ENCODE peak calls at places on chromosomes 13 and 19, in four cellular contexts. One of them, this sample, is unnamed.
A peak's percentile ranks its signal among the peaks of the same experiment; 100 is the strongest.

GRCh38 chr19:33430674-33431277 is 57.3 kb downstream of the CEBPG start:
- DNase-seq in fibroblast of pulmonary artery: peak; percentile 75
- DNase-seq in BJ: no peak
- DNase-seq in MM.1S: peak; percentile 73
- DNase-seq in this sample: no peak

GRCh38 chr19:33193864-33194362 is at the start of gene LRP3:
- DNase-seq in fibroblast of pulmonary artery: peak; percentile 18
- DNase-seq in BJ: no peak
- DNase-seq in MM.1S: no peak
- DNase-seq in this sample: no peak

GRCh38 chr13:42114278-42114677 is 65.8 kb downstream of the DGKH start:
- DNase-seq in BJ: no peak
- DNase-seq in MM.1S: no peak
- DNase-seq in fibroblast of pulmonary artery: no peak
- DNase-seq in this sample: no peak

GRCh38 chr13:52010890-52011689 is at the start of gene ATP7B:
- DNase-seq in BJ: no peak
- DNase-seq in MM.1S: peak; percentile 6
- DNase-seq in fibroblast of pulmonary artery: no peak
- DNase-seq in this sample: no peak

GRCh38 chr13:42893346-42893745 is 98.7 kb downstream of the EPSTI1 start:
- DNase-seq in BJ: no peak
- DNase-seq in fibroblast of pulmonary artery: peak; percentile 81
- DNase-seq in MM.1S: no peak
- DNase-seq in this sample: no peak

GRCh38 chr13:108227651-108228272 is 9.6 kb downstream of the ABHD13 start:
- DNase-seq in BJ: no peak
- DNase-seq in fibroblast of pulmonary artery: peak; percentile 71
- DNase-seq in MM.1S: peak; percentile 42
- DNase-seq in this sample: no peak

GRCh38 chr13:20124303-20124702 is 36.5 kb downstream of the GJA3 start:
- DNase-seq in MM.1S: no peak
- DNase-seq in fibroblast of pulmonary artery: no peak
- DNase-seq in BJ: no peak
- DNase-seq in this sample: no peak

GRCh38 chr13:113904411-113904810 is 40.5 kb upstream of the GAS6 start:
- DNase-seq in BJ: no peak
- DNase-seq in MM.1S: peak; percentile 77
- DNase-seq in fibroblast of pulmonary artery: peak; percentile 49
- DNase-seq in this sample: no peak

GRCh38 chr13:71067164-71067815 is 799.7 kb downstream of the DACH1 start:
- DNase-seq in MM.1S: no peak
- DNase-seq in fibroblast of pulmonary artery: no peak
- DNase-seq in BJ: no peak
- DNase-seq in this sample: no peak

GRCh38 chr13:80989770-80990169 is 648.8 kb upstream of the SPRY2 start:
- DNase-seq in fibroblast of pulmonary artery: peak; percentile 11
- DNase-seq in BJ: no peak
- DNase-seq in MM.1S: no peak
- DNase-seq in this sample: no peak

GRCh38 chr19:10361569-10362011 is 18.8 kb downstream of the TYK2 start:
- DNase-seq in MM.1S: no peak
- DNase-seq in fibroblast of pulmonary artery: no peak
- DNase-seq in BJ: no peak
- DNase-seq in this sample: no peak

GRCh38 chr19:2266183-2266993 is 10.2 kb upstream of the JSRP1 start:
- DNase-seq in MM.1S: peak; percentile 62
- DNase-seq in fibroblast of pulmonary artery: peak; percentile 82
- DNase-seq in BJ: no peak
- DNase-seq in this sample: no peak

GRCh38 chr13:51978836-51979556 is 32.3 kb downstream of the ATP7B start:
- DNase-seq in BJ: no peak
- DNase-seq in fibroblast of pulmonary artery: no peak
- DNase-seq in MM.1S: no peak
- DNase-seq in this sample: no peak

GRCh38 chr13:83780201-83780600 is 102.1 kb downstream of the SLITRK1 start:
- DNase-seq in MM.1S: peak; percentile 34
- DNase-seq in fibroblast of pulmonary artery: peak; percentile 63
- DNase-seq in BJ: no peak
- DNase-seq in this sample: no peak

DNA sequence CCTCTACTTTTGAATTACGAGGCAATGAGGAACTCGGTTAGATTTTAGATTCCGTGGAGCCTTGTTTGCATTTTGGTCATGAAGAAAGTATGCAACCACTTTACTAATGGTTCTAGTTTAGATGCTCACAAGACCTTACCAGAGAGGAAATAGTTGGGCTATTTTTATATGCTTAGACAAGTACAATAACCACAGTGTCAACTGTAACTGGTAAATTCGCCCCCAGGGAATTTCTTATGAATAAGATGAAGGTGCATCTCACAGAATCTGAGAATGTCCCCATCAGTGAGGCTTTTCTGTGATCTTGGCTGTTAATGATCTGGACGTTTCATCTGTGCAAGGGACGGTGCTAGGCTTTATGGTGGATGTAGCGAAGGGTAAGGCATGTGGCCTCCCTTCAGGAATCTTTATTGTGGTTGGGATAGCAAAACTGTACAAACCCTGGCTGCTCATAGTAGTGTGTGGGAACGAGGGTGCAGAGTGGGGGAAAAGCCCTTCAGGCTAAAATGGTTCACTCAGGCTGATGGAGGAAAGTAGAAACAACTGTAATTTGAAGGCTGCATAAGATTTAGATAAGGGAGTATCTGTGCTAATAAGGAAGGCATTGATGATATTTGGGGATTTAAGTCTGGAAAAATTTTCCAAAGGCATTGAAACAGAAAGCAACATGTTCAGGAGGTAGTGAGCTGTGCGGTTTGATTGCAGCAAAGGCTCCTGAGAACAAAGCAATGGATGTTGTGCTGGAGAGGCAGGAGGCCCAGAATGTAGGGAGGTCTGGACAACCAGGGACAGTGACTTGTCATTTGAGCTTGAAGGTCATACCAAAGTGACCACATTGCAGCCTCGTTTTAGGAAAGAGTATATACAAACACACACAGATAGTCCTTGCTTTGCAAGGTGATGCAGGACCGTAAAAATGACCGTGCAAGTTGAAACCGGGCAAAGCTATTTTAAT is 28.4 kb downstream of the UBAC2 start:
- DNase-seq in BJ: peak; percentile 84
- DNase-seq in fibroblast of pulmonary artery: peak; percentile 31
- DNase-seq in MM.1S: peak; percentile 91
- DNase-seq in this sample: peak; percentile 80
- TF ChIP-seq CTCF in BJ: no peak
- TF ChIP-seq CTCF in fibroblast of pulmonary artery: no peak
- TF ChIP-seq CTCF in MM.1S: no peak
- TF ChIP-seq CTCF in this sample: no peak

GRCh38 chr19:13979224-13979623 is 26.9 kb downstream of the RFX1 start:
- DNase-seq in MM.1S: no peak
- DNase-seq in BJ: no peak
- DNase-seq in fibroblast of pulmonary artery: no peak
- DNase-seq in this sample: no peak
- H3K4me3 ChIP-seq in MM.1S: no peak overlapping the region
- H3K4me3 ChIP-seq in BJ: peak overlapping the region; percentile 5
- H3K4me3 ChIP-seq in fibroblast of pulmonary artery: no peak overlapping the region
- H3K4me3 ChIP-seq in this sample: no peak overlapping the region

GRCh38 chr19:14361824-14362223 is 19.4 kb upstream of the ADGRE5 start:
- DNase-seq in BJ: no peak
- DNase-seq in MM.1S: no peak
- DNase-seq in fibroblast of pulmonary artery: peak; percentile 62
- DNase-seq in this sample: no peak
- TF ChIP-seq CTCF in BJ: peak; percentile 14
- TF ChIP-seq CTCF in MM.1S: no peak
- TF ChIP-seq CTCF in fibroblast of pulmonary artery: peak; percentile 20
- TF ChIP-seq CTCF in this sample: peak; percentile 17

DNA sequence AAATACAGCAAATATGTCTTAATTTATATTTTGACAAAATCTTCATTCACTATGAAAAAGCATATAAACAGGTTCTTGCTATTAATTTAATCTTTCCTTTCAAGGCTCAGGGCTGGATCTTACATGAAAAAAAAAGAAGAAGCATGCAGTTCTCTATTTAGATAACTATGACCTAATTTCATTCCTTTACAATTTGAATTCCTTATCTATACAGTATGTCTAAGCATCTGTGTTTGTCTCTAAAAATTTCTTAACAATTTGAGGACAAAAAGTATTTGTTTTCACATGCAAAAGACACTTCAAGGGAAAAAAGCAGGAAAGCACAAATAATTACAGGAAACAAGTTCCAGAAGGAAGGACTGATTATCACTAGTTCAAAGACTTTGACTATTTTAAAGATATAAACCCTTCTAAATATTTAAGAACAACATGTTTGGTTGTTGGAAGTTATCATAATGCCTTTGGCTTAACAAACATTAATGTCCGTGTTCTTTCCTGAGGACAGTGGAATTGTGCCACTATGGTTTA is 157.5 kb downstream of the TBC1D4 start:
- DNase-seq in MM.1S: no peak
- DNase-seq in BJ: no peak
- DNase-seq in fibroblast of pulmonary artery: no peak
- DNase-seq in this sample: no peak
- H3K4me3 ChIP-seq in MM.1S: no peak overlapping the region
- H3K4me3 ChIP-seq in BJ: no peak overlapping the region
- H3K4me3 ChIP-seq in fibroblast of pulmonary artery: no peak overlapping the region
- H3K4me3 ChIP-seq in this sample: no peak overlapping the region

GRCh38 chr19:17859533-17860330 is at the start of gene RPL18A:
- DNase-seq in MM.1S: peak; percentile 100
- DNase-seq in fibroblast of pulmonary artery: peak; percentile 100
- DNase-seq in BJ: peak; percentile 99
- DNase-seq in this sample: peak; percentile 98

GRCh38 chr19:17855333-17856152 is 4.2 kb upstream of the RPL18A start:
- DNase-seq in MM.1S: peak; percentile 77
- DNase-seq in fibroblast of pulmonary artery: peak; percentile 75
- DNase-seq in BJ: no peak
- DNase-seq in this sample: no peak

GRCh38 chr19:17848598-17849292 is 963 bp upstream of the JAK3 start:
- DNase-seq in fibroblast of pulmonary artery: no peak
- DNase-seq in BJ: no peak
- DNase-seq in MM.1S: no peak
- DNase-seq in this sample: no peak

GRCh38 chr19:17854061-17854460 is 5.6 kb upstream of the RPL18A start:
- DNase-seq in BJ: no peak
- DNase-seq in fibroblast of pulmonary artery: no peak
- DNase-seq in MM.1S: no peak
- DNase-seq in this sample: no peak
- TF ChIP-seq CTCF in BJ: no peak
- TF ChIP-seq CTCF in fibroblast of pulmonary artery: no peak
- TF ChIP-seq CTCF in MM.1S: no peak
- TF ChIP-seq CTCF in this sample: no peak

DNA sequence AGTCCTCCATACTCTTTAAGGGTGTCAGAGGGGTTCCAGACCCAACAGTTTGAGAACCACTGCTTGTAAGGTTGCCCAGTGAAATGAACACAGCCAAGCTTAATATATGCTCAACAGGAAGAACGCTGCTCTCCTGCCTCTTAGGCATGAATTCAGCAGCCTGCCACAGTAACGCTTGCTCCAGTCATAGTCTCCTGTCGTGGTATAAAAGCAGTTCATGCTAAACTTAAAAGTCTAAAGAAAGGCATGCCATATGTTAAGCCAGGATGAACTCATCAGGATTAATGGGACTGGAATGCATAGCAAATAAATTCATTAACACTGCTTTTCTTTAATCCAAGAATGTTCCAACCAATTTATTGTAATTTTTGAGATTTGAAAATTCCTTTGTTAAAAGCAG is 38.7 kb downstream of the SLC7A1 start:
- DNase-seq in MM.1S: no peak
- DNase-seq in BJ: no peak
- DNase-seq in fibroblast of pulmonary artery: no peak
- DNase-seq in this sample: no peak
- H3K4me3 ChIP-seq in MM.1S: no peak overlapping the region
- H3K4me3 ChIP-seq in BJ: no peak overlapping the region
- H3K4me3 ChIP-seq in fibroblast of pulmonary artery: no peak overlapping the region
- H3K4me3 ChIP-seq in this sample: no peak overlapping the region

GRCh38 chr19:41741244-41741554 is 14.1 kb upstream of the CEACAM6 start:
- DNase-seq in fibroblast of pulmonary artery: no peak
- DNase-seq in BJ: no peak
- DNase-seq in MM.1S: no peak
- DNase-seq in this sample: no peak

GRCh38 chr19:41740415-41741243 is 14.7 kb upstream of the CEACAM6 start:
- DNase-seq in MM.1S: no peak
- DNase-seq in BJ: no peak
- DNase-seq in fibroblast of pulmonary artery: no peak
- DNase-seq in this sample: no peak

GRCh38 chr19:41734585-41734984 is 20.7 kb upstream of the CEACAM6 start:
- DNase-seq in MM.1S: no peak
- DNase-seq in fibroblast of pulmonary artery: no peak
- DNase-seq in BJ: no peak
- DNase-seq in this sample: no peak

GRCh38 chr19:41735071-41735623 is 20.2 kb upstream of the CEACAM6 start:
- DNase-seq in MM.1S: no peak
- DNase-seq in fibroblast of pulmonary artery: no peak
- DNase-seq in BJ: no peak
- DNase-seq in this sample: no peak

DNA sequence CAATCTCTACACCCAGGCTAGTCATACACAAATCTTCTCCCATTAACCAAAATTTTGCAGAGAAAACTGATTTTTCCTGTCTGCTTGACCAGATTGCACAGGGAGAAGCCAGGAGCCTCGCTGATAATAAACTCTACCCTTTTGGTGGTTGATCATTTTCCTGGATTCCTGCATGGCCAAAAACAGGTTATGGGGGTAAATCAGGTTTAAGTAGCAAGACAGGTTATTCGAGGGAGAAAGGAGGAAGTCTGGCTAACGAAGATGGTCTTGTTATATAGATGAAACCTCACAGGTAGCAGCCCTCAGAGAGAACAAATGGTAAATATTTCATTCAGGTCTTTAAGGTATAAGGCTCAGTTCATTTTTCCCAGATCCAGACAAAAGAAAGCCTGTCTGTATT is 16.0 kb upstream of the CEACAM6 start:
- DNase-seq in BJ: no peak
- DNase-seq in fibroblast of pulmonary artery: no peak
- DNase-seq in MM.1S: no peak
- DNase-seq in this sample: no peak
- TF ChIP-seq CTCF in BJ: no peak
- TF ChIP-seq CTCF in fibroblast of pulmonary artery: no peak
- TF ChIP-seq CTCF in MM.1S: no peak
- TF ChIP-seq CTCF in this sample: no peak

DNA sequence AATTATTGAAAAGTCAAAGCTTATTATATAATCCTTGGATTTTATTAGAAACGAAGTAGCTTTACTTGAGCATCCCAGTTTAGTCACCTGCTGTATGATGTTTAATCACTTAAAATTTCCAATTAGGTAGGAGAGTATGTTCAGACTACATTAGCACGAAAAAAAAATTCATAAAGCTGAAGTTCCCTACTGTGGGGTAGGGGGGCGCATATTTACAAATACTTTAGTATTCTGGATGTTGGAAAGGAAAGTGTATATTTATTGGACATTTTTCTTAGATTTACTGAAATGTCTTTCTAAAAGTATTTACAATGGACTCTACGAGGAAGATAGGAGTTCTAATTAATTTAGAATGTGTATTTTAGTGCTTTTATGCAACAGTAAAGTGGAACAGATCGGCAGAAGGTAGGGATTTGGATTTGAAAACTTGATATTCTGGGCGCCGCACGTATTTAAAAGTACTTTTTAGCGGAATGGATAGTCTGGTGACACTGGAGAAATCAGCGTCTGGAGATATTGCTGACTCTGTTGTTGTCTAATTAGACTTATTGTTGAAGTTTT is 1.9 kb downstream of the CDK8 start:
- DNase-seq in MM.1S: no peak
- DNase-seq in BJ: no peak
- DNase-seq in fibroblast of pulmonary artery: peak; percentile 20
- DNase-seq in this sample: no peak
- H3K4me3 ChIP-seq in MM.1S: peak overlapping the region; percentile 71
- H3K4me3 ChIP-seq in BJ: peak overlapping the region; percentile 78
- H3K4me3 ChIP-seq in fibroblast of pulmonary artery: peak overlapping the region; percentile 83
- H3K4me3 ChIP-seq in this sample: peak overlapping the region; percentile 89

GRCh38 chr19:42149447-42150202 is 17.4 kb upstream of the POU2F2 start:
- DNase-seq in MM.1S: no peak
- DNase-seq in BJ: no peak
- DNase-seq in fibroblast of pulmonary artery: no peak
- DNase-seq in this sample: no peak
- TF ChIP-seq CTCF in MM.1S: no peak
- TF ChIP-seq CTCF in BJ: no peak
- TF ChIP-seq CTCF in fibroblast of pulmonary artery: no peak
- TF ChIP-seq CTCF in this sample: no peak

This sample was measured in AG04449.